ENCODE peak calls at places on chromosome 6, in six cellular contexts. J is aorta; L is GM23248; Y is pancreas; Z is CD4-positive, alpha-beta memory T cell; A is PC-3. W is an unnamed sample.

GRCh38 chr6:161486326-161486725 is 212.5 kb upstream of the AGPAT4 start:
- DNase-seq in J (no peak), A (peak; percentile 72), Z (no peak), Y (no peak), L (peak; percentile 86), W (no peak)

GRCh38 chr6:128516514-128516898 is 3.9 kb downstream of the PTPRK start:
- DNase-seq in L (peak; percentile 54), Z (no peak), A (peak; percentile 54), Y (no peak), J (no peak), W (no peak)

GRCh38 chr6:10801224-10801848 is 37.0 kb downstream of the MAK start:
- DNase-seq in Y (peak; percentile 35), Z (peak; percentile 60), A (peak; percentile 82), J (no peak), L (peak; percentile 53), W (peak; percentile 42)

GRCh38 chr6:145813285-145814034 is 1.1 kb downstream of the FBXO30 start:
- DNase-seq in J (no peak), Y (no peak), A (peak; percentile 72), L (peak; percentile 86), Z (no peak), W (peak; percentile 8)

GRCh38 chr6:75852721-75853120 is 103.7 kb downstream of the MYO6 start:
- DNase-seq in Z (no peak), J (no peak), Y (no peak), A (peak; percentile 80), L (peak; percentile 30), W (no peak)

GRCh38 chr6:112909781-112910180 is 562.7 kb downstream of the RFPL4B start:
- DNase-seq in Y (no peak), Z (no peak), A (peak; percentile 16), L (peak; percentile 16), J (no peak), W (no peak)

GRCh38 chr6:11869656-11870340 is 91.2 kb upstream of the ADTRP start:
- DNase-seq in A (peak; percentile 71), Z (no peak), L (peak; percentile 27), Y (peak; percentile 54), J (peak; percentile 51), W (no peak)

GRCh38 chr6:47097092-47097945 is 55.2 kb upstream of the ADGRF1 start:
- DNase-seq in J (peak; percentile 67), L (peak; percentile 81), Z (no peak), Y (peak; percentile 61), A (peak; percentile 88), W (no peak)

GRCh38 chr6:56222509-56222908 is 24.9 kb downstream of the COL21A1 start:
- DNase-seq in L (peak; percentile 69), Z (no peak), A (peak; percentile 55), J (no peak), Y (no peak), W (no peak)

GRCh38 chr6:41622210-41622990 is 15.9 kb upstream of the MDFI start:
- DNase-seq in Z (no peak), A (no peak), J (no peak), Y (no peak), L (no peak), W (no peak)

GRCh38 chr6:68038815-68039408 is 596.2 kb upstream of the ADGRB3 start:
- DNase-seq in A (no peak), Z (no peak), L (no peak), Y (no peak), J (no peak), W (no peak)

GRCh38 chr6:8958894-8959511 is 523.7 kb upstream of the SLC35B3 start:
- DNase-seq in Z (no peak), J (no peak), Y (no peak), A (peak; percentile 40), L (peak; percentile 18), W (no peak)

GRCh38 chr6:44386929-44387345 is 569 bp upstream of the CDC5L start:
- DNase-seq in Y (peak; percentile 13), A (peak; percentile 31), Z (no peak), J (no peak), L (peak; percentile 84), W (no peak)

GRCh38 chr6:78538002-78538401 is 329.3 kb upstream of the IRAK1BP1 start:
- DNase-seq in J (no peak), Z (no peak), A (peak; percentile 57), L (peak; percentile 45), Y (no peak), W (no peak)

GRCh38 chr6:152218887-152219286 is 411.4 kb downstream of the ESR1 start:
- DNase-seq in Y (no peak), Z (no peak), L (no peak), A (no peak), J (no peak), W (no peak)

GRCh38 chr6:7919871-7920270 is 9.3 kb upstream of the TXNDC5 start:
- DNase-seq in Z (no peak), L (peak; percentile 73), J (no peak), Y (no peak), A (peak; percentile 89), W (no peak)

GRCh38 chr6:107690864-107691661 is 133.1 kb downstream of the SCML4 start:
- DNase-seq in Y (no peak), J (no peak), A (no peak), L (peak; percentile 95), Z (no peak), W (no peak)

GRCh38 chr6:164534070-164534766 is 775.2 kb downstream of the C6orf118 start:
- DNase-seq in Z (no peak), A (no peak), J (no peak), Y (no peak), L (no peak), W (no peak)
- H3K4me1 ChIP-seq in Z (no peaks in the 10 kb centered on the region), A (no peaks in the 10 kb centered on the region), J (no peaks in the 10 kb centered on the region), Y (no peaks in the 10 kb centered on the region), L (no peaks in the 10 kb centered on the region), W (no peaks in the 10 kb centered on the region)

DNA sequence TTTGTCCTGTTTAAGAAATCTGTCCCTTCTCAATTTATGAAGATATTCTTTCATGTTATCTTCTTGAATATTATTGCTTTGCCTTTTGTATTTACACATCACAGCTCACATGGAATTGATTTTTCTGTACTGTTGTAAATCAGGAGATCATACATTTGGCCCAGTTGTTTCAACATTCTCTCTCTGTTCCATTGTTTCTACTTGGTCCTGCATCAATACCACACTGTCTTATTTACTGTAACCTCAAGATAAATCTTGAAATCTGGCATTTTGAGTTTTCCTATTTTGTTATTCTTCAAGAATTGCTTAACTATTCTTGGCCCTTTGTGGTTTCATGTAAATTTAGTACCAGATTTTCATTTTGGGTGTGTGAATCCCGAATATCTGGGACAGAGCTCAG is 121.7 kb upstream of the CCN2 start:
- DNase-seq in L (no peak), Z (no peak), Y (no peak), J (no peak), A (no peak), W (no peak)
- H3K4me3 ChIP-seq in L (peak overlapping the region; percentile 44), Z (no peak overlapping the region), Y (no peak overlapping the region), J (no peak overlapping the region), A (no peak overlapping the region), W (no peak overlapping the region)

DNA sequence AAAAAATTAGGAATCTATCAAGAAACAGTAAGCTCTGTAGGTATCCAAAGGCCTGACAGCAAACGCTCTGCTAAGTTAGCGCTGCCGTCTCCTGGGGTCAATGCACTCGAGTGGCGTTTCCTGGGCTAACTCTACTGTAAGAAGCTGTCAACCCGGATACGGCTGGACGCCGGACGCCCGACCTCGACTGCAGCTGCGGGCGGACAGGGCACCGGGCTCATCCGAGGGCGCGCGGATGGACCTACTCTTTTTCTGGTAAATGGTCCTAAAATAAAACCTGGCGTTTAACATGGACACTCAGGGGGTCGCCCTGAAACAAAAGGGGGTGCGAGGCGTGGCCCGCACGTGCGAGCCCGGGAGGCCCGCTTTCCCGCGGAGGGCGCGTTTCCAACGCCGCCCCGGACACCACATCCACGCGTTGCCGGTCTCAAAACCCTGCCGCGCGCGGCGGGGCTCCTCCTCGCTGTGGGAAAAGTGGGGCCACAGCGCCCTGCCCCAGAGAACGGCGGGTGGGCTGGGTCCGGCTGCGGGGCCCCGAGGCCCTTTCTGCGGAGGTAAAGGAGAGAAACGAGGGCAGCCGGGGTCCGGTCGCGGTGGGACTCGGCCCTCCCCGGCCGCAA is 535 bp downstream of the TCP1 start:
- DNase-seq in J (peak; percentile 61), Y (peak; percentile 32), Z (peak; percentile 19), A (peak; percentile 10), L (peak; percentile 71), W (no peak)
- H3K4me1 ChIP-seq in J (peaks cover 3% of the 10 kb centered on the region), Y (peaks cover 40% of the 10 kb centered on the region), Z (peaks cover 54% of the 10 kb centered on the region), A (peaks cover 30% of the 10 kb centered on the region), L (peaks cover 42% of the 10 kb centered on the region), W (peaks cover 50% of the 10 kb centered on the region)

DNA sequence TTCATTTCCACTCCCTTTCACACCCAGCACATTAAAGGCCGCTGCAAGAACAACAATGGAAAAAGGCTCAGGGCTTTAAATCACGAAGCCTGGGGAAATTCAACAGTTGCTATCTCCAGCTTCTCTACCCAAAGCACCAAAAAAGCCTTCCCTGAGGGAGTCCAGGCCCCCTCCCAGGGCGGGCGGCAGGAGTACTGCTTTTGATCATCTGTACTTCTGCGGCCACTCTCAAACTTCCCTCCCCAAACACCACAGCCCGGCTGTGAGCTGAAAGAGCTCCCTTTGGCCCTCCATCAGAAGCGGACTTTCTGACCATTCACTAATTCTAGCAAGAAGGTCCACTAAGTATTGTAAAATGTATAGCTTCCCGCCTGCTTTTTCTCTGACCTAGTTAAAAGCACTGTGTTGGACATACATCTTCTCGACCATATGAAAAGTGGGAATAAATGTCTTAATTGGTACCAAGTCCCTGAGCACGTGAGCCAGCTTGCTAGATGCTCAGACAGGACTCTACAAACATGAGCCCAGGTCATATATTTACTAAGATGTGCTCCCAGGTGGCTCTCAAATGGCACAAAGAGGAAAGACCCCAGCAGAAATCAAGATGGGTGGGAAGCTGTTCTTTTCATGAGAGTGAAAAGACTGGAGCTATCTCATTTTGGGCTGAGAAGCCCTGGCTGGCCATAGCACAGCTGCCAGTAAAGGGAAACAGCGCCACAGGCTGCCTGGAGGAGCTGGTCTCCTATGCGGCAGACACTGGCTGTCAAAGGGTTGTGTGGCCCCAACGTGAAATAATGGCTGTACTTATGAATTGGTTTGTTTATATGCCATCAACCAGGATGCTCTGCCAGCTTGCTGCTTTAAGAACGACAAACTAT is 58.6 kb downstream of the GFOD1 start:
- DNase-seq in J (no peak), Y (no peak), A (no peak), L (no peak), Z (no peak), W (no peak)
- H3K4me3 ChIP-seq in J (no peak overlapping the region), Y (no peak overlapping the region), A (no peak overlapping the region), L (no peak overlapping the region), Z (peak overlapping the region; percentile 24), W (peak overlapping the region; percentile 42)

W was measured in CD8-positive, alpha-beta memory T cell.